ENCODE peak calls at places on chromosomes 2 and 18, in five cellular contexts. One of them, this sample, is unnamed.

GRCh38 chr2:220708366-220708765 is 863.7 kb downstream of the EPHA4 start:
- DNase-seq in spleen: no peak
- DNase-seq in stimulated activated CD4-positive, alpha-beta T cell treated with anti-CD3 and anti-CD28 coated beads, Interleukin-4, amount 100 ng/mL, for 24 hours: no peak
- DNase-seq in heart right ventricle: no peak
- DNase-seq in T-helper 22 cell: no peak
- DNase-seq in this sample: no peak

GRCh38 chr18:37445368-37445767 is 120.2 kb downstream of the CELF4 start:
- DNase-seq in heart right ventricle: no peak
- DNase-seq in stimulated activated CD4-positive, alpha-beta T cell treated with anti-CD3 and anti-CD28 coated beads, Interleukin-4, amount 100 ng/mL, for 24 hours: no peak
- DNase-seq in T-helper 22 cell: no peak
- DNase-seq in spleen: no peak
- DNase-seq in this sample: no peak

GRCh38 chr2:29317077-29317517 is 201.9 kb downstream of the CLIP4 start:
- DNase-seq in spleen: no peak
- DNase-seq in heart right ventricle: peak; percentile 14
- DNase-seq in stimulated activated CD4-positive, alpha-beta T cell treated with anti-CD3 and anti-CD28 coated beads, Interleukin-4, amount 100 ng/mL, for 24 hours: no peak
- DNase-seq in T-helper 22 cell: no peak
- DNase-seq in this sample: no peak

GRCh38 chr18:77103181-77103875 is 29.3 kb downstream of the MBP start:
- DNase-seq in T-helper 22 cell: no peak
- DNase-seq in stimulated activated CD4-positive, alpha-beta T cell treated with anti-CD3 and anti-CD28 coated beads, Interleukin-4, amount 100 ng/mL, for 24 hours: no peak
- DNase-seq in spleen: no peak
- DNase-seq in heart right ventricle: no peak
- DNase-seq in this sample: no peak

GRCh38 chr2:96344011-96344410 is 8.4 kb downstream of the NCAPH start:
- DNase-seq in heart right ventricle: no peak
- DNase-seq in stimulated activated CD4-positive, alpha-beta T cell treated with anti-CD3 and anti-CD28 coated beads, Interleukin-4, amount 100 ng/mL, for 24 hours: peak; percentile 60
- DNase-seq in T-helper 22 cell: peak; percentile 66
- DNase-seq in spleen: peak; percentile 79
- DNase-seq in this sample: peak; percentile 80

GRCh38 chr2:1024981-1025380 is 74.3 kb downstream of the SNTG2 start:
- DNase-seq in T-helper 22 cell: no peak
- DNase-seq in stimulated activated CD4-positive, alpha-beta T cell treated with anti-CD3 and anti-CD28 coated beads, Interleukin-4, amount 100 ng/mL, for 24 hours: no peak
- DNase-seq in spleen: no peak
- DNase-seq in heart right ventricle: no peak
- DNase-seq in this sample: no peak

GRCh38 chr2:162175720-162176119 is 23.7 kb upstream of the GCG start:
- DNase-seq in T-helper 22 cell: no peak
- DNase-seq in heart right ventricle: no peak
- DNase-seq in spleen: no peak
- DNase-seq in stimulated activated CD4-positive, alpha-beta T cell treated with anti-CD3 and anti-CD28 coated beads, Interleukin-4, amount 100 ng/mL, for 24 hours: no peak
- DNase-seq in this sample: no peak

GRCh38 chr18:3055201-3055600 is 42.3 kb upstream of the LPIN2 start:
- DNase-seq in spleen: no peak
- DNase-seq in heart right ventricle: no peak
- DNase-seq in stimulated activated CD4-positive, alpha-beta T cell treated with anti-CD3 and anti-CD28 coated beads, Interleukin-4, amount 100 ng/mL, for 24 hours: no peak
- DNase-seq in T-helper 22 cell: no peak
- DNase-seq in this sample: no peak

GRCh38 chr18:63823516-63824219 is 48.5 kb downstream of the SERPINB7 start:
- DNase-seq in stimulated activated CD4-positive, alpha-beta T cell treated with anti-CD3 and anti-CD28 coated beads, Interleukin-4, amount 100 ng/mL, for 24 hours: peak; percentile 38
- DNase-seq in T-helper 22 cell: no peak
- DNase-seq in spleen: no peak
- DNase-seq in heart right ventricle: peak; percentile 9
- DNase-seq in this sample: peak; percentile 46

GRCh38 chr2:226873051-226873620 is 37.3 kb downstream of the RHBDD1 start:
- DNase-seq in heart right ventricle: no peak
- DNase-seq in spleen: no peak
- DNase-seq in stimulated activated CD4-positive, alpha-beta T cell treated with anti-CD3 and anti-CD28 coated beads, Interleukin-4, amount 100 ng/mL, for 24 hours: peak; percentile 18
- DNase-seq in T-helper 22 cell: no peak
- DNase-seq in this sample: no peak

GRCh38 chr2:240231838-240232244 is 91.4 kb upstream of the OTOS start:
- DNase-seq in heart right ventricle: peak; percentile 2
- DNase-seq in spleen: peak; percentile 51
- DNase-seq in stimulated activated CD4-positive, alpha-beta T cell treated with anti-CD3 and anti-CD28 coated beads, Interleukin-4, amount 100 ng/mL, for 24 hours: no peak
- DNase-seq in T-helper 22 cell: no peak
- DNase-seq in this sample: no peak

GRCh38 chr2:31354837-31355236 is 59.7 kb downstream of the XDH start:
- DNase-seq in T-helper 22 cell: no peak
- DNase-seq in spleen: no peak
- DNase-seq in heart right ventricle: no peak
- DNase-seq in stimulated activated CD4-positive, alpha-beta T cell treated with anti-CD3 and anti-CD28 coated beads, Interleukin-4, amount 100 ng/mL, for 24 hours: no peak
- DNase-seq in this sample: no peak

GRCh38 chr2:203830294-203831055 is 37.1 kb upstream of the CTLA4 start:
- DNase-seq in spleen: no peak
- DNase-seq in stimulated activated CD4-positive, alpha-beta T cell treated with anti-CD3 and anti-CD28 coated beads, Interleukin-4, amount 100 ng/mL, for 24 hours: peak; percentile 77
- DNase-seq in T-helper 22 cell: no peak
- DNase-seq in heart right ventricle: no peak
- DNase-seq in this sample: peak; percentile 66

GRCh38 chr2:101124684-101125366 is 26.4 kb downstream of the TBC1D8 start:
- DNase-seq in stimulated activated CD4-positive, alpha-beta T cell treated with anti-CD3 and anti-CD28 coated beads, Interleukin-4, amount 100 ng/mL, for 24 hours: no peak
- DNase-seq in T-helper 22 cell: no peak
- DNase-seq in spleen: no peak
- DNase-seq in heart right ventricle: peak; percentile 57
- DNase-seq in this sample: no peak